ENCODE peak calls at places on chromosomes 4 and X, in six cellular contexts. A is endodermal cell; C is CD8-positive, alpha-beta memory T cell; S is CD4-positive, alpha-beta memory T cell; Z is cardiac muscle cell; Q is tibial artery. X is an unnamed sample.

GRCh38 chr4:130705023-130705422 is 1609.1 kb downstream of the C4orf33 start:
- DNase-seq in S (no peak), C (no peak), Z (no peak), Q (no peak), A (no peak), X (no peak)

GRCh38 chr4:88621763-88622327 is 29.6 kb downstream of the HERC3 start:
- DNase-seq in A (no peak), C (no peak), Z (no peak), Q (no peak), S (no peak), X (no peak)

GRCh38 chr4:151801547-151802516 is 41.0 kb upstream of the GATB start:
- DNase-seq in A (peak; percentile 87), C (peak; percentile 37), S (peak; percentile 48), Q (no peak), Z (peak; percentile 60), X (peak; percentile 58)

GRCh38 chr4:52574036-52574435 is 85.1 kb downstream of the USP46 start:
- DNase-seq in Q (no peak), Z (no peak), A (no peak), S (no peak), C (no peak), X (no peak)

GRCh38 chr4:122005064-122005755 is 53.4 kb upstream of the TRPC3 start:
- DNase-seq in Z (no peak), S (no peak), A (no peak), Q (no peak), C (no peak), X (no peak)

GRCh38 chr4:84579410-84579791 is 3.5 kb upstream of the CDS1 start:
- DNase-seq in S (no peak), Q (no peak), C (no peak), A (peak; percentile 84), Z (no peak), X (no peak)

GRCh38 chr4:41990383-41991111 is at the start of gene SLC30A9:
- DNase-seq in Q (peak; percentile 97), S (peak; percentile 93), Z (peak; percentile 95), A (peak; percentile 97), C (peak; percentile 89), X (peak; percentile 94)

GRCh38 chrX:24298191-24298590 is 15.7 kb downstream of the SUPT20HL2 start:
- DNase-seq in Q (no peak), Z (no peak), A (peak; percentile 52), S (no peak), C (no peak), X (no peak)

GRCh38 chrX:91434351-91435168 is at the start of gene PABPC5:
- DNase-seq in A (peak; percentile 95), C (no peak), Z (peak; percentile 76), Q (peak; percentile 91), S (no peak), X (no peak)

GRCh38 chrX:20529301-20529700 is 262.6 kb upstream of the RPS6KA3 start:
- DNase-seq in Q (no peak), Z (no peak), A (no peak), C (no peak), S (no peak), X (no peak)

GRCh38 chr4:2261110-2261852 is 628 bp downstream of the MXD4 start:
- DNase-seq in C (peak; percentile 48), A (peak; percentile 76), Z (peak; percentile 55), S (peak; percentile 56), Q (peak; percentile 79), X (peak; percentile 41)

GRCh38 chrX:30874851-30875250 is 14.2 kb downstream of the TAB3 start:
- DNase-seq in Q (no peak), C (no peak), A (no peak), S (no peak), Z (no peak), X (no peak)

GRCh38 chr4:3862640-3863420 is 96.6 kb downstream of the ADRA2C start:
- DNase-seq in A (peak; percentile 97), Q (no peak), S (no peak), Z (no peak), C (no peak), X (no peak)

GRCh38 chr4:180664766-180665368 is 1578.3 kb upstream of the TENM3 start:
- DNase-seq in A (peak; percentile 88), C (no peak), S (peak; percentile 20), Z (peak; percentile 91), Q (no peak), X (peak; percentile 40)

GRCh38 chr4:40918330-40918729 is 168.6 kb downstream of the NSUN7 start:
- DNase-seq in S (no peak), A (no peak), Z (peak; percentile 92), Q (peak; percentile 93), C (no peak), X (no peak)

GRCh38 chr4:56742080-56742871 is 61.2 kb upstream of the HOPX start:
- DNase-seq in C (no peak), S (no peak), Z (peak; percentile 34), Q (no peak), A (no peak), X (no peak)

GRCh38 chrX:10450959-10451355 is 169.4 kb downstream of the MID1 start:
- DNase-seq in A (no peak), C (no peak), S (no peak), Z (no peak), Q (no peak), X (no peak)

GRCh38 chr4:53596901-53597300 is 5.6 kb upstream of the LNX1 start:
- DNase-seq in S (no peak), Z (no peak), Q (no peak), C (no peak), A (no peak), X (no peak)

GRCh38 chr4:122689972-122690371 is 42.5 kb upstream of the BBS12 start:
- DNase-seq in Q (no peak), A (no peak), C (no peak), Z (no peak), S (no peak), X (no peak)

GRCh38 chrX:103726477-103726876 is 15.8 kb downstream of the TMEM31 start:
- DNase-seq in S (no peak), A (peak; percentile 58), Q (no peak), Z (no peak), C (no peak), X (no peak)

GRCh38 chrX:43846558-43846957 is 35.7 kb downstream of the MAOB start:
- DNase-seq in Z (no peak), Q (no peak), S (no peak), A (no peak), C (no peak), X (no peak)

GRCh38 chr4:183347586-183347985 is 25.4 kb upstream of the CLDN24 start:
- DNase-seq in C (no peak), S (no peak), Z (peak; percentile 51), Q (no peak), A (no peak), X (no peak)

GRCh38 chrX:331145-331771 is 12.7 kb upstream of the GTPBP6 start:
- DNase-seq in Q (peak; percentile 65), Z (peak; percentile 51), C (no peak), S (no peak), A (peak; percentile 79), X (no peak)

GRCh38 chr4:26821677-26822503 is 38.8 kb upstream of the STIM2 start:
- DNase-seq in S (no peak), Q (no peak), C (no peak), A (no peak), Z (no peak), X (no peak)

DNA sequence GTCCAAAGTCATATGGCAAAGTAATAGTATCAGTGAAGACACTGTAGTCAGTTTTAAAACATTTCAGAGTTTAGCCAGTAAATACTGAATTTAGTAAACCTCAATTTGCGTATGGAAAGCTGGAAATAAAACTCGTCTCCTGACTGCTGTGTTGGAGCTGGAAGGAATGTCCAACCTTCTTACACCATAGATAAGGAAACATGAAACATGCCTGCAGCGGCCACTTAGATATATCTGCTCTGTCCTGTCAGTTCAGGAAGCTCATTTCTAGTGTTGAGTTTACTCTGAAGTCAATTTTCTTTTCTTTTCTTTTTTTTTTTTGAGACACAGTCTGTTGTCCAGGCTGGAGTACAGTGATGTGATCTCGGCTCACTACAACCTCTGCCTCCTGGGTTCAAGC is 21.2 kb downstream of the ARHGAP10 start:
- DNase-seq in S (no peak), A (no peak), C (no peak), Z (peak; percentile 71), Q (no peak), X (no peak)
- H3K4me1 ChIP-seq in S (no peaks in the 10 kb centered on the region), A (no peaks in the 10 kb centered on the region), C (no peaks in the 10 kb centered on the region), Z (peaks cover 13% of the 10 kb centered on the region), Q (peaks cover 34% of the 10 kb centered on the region), X (no peaks in the 10 kb centered on the region)

DNA sequence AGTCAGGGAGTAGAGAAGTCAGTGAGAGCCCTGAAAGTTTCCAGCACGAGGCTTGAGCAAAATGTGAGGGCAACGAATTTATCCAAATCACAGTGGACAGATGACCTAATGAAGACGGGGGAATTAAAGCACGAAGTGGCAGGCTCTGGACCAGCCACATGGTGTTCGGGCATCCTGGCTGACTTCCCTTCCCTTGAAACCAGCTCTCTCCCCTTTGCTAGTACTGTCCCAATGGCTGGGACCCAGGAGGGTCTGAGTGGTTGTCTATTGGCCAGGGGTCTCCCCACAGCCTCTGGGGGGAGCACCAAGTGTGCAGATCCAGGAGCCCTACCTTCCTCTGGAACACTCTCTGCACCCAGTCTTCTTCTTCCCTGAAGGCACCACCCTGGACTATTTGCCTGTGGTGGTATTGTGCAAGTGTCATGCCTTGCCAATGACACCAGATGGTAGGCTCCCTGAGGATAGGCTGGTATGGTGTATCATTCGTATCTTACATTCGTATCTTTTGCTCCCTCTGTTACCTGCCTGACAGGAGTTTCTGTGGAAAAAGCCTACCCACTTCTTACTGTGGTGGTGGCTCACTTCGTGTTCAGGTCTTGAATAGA is 2.1 kb downstream of the APLN start:
- DNase-seq in Z (no peak), A (no peak), S (no peak), Q (no peak), C (no peak), X (no peak)
- H3K4me3 ChIP-seq in Z (no peak overlapping the region), A (no peak overlapping the region), S (no peak overlapping the region), Q (no peak overlapping the region), C (no peak overlapping the region), X (no peak overlapping the region)

GRCh38 chrX:15855562-15856256 is 1.1 kb upstream of the AP1S2 start:
- DNase-seq in S (no peak), C (no peak), A (no peak), Z (no peak), Q (no peak), X (no peak)

GRCh38 chrX:15853586-15854079 is 980 bp downstream of the AP1S2 start:
- DNase-seq in Z (peak; percentile 4), C (no peak), S (no peak), Q (no peak), A (peak; percentile 52), X (no peak)

GRCh38 chrX:15854712-15855561 is at the start of gene AP1S2:
- DNase-seq in C (peak; percentile 86), Q (peak; percentile 94), Z (peak; percentile 95), A (peak; percentile 99), S (peak; percentile 99), X (peak; percentile 99)

GRCh38 chrX:15854080-15854655 is 445 bp downstream of the AP1S2 start:
- DNase-seq in Q (peak; percentile 69), A (peak; percentile 85), Z (peak; percentile 9), S (no peak), C (no peak), X (peak; percentile 51)

DNA sequence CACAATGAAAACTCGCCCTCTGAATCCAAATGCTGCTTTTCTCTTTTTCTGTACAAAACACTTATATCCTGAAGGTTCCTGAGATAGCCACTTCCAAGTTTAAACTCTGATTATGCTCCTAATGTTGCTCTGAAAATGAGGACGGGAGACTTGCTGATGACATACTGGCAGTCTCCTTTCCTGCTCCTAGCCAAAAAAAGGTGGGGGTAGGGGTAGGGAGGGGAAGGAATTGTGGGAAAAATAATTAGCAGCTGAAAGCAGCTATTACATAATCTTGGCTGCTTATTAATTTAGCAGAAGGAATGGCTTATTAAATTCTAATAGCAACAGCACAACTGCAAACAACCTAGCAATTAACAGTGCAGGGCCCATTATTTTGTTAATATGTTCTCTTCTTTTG is 2.0 kb upstream of the AP1S2 start:
- DNase-seq in C (no peak), A (no peak), Z (no peak), S (no peak), Q (no peak), X (no peak)
- H3K27ac ChIP-seq in C (no peak overlapping the region), A (no peak overlapping the region), Z (no peak overlapping the region), S (no peak overlapping the region), Q (no peak overlapping the region), X (no peak overlapping the region)

GRCh38 chr4:107839166-107839565 is 14.4 kb downstream of the SGMS2 start:
- DNase-seq in A (no peak), Q (no peak), Z (no peak), C (no peak), S (no peak), X (no peak)
- H3K4me1 ChIP-seq in A (no peaks in the 10 kb centered on the region), Q (no peaks in the 10 kb centered on the region), Z (no peaks in the 10 kb centered on the region), C (no peaks in the 10 kb centered on the region), S (no peaks in the 10 kb centered on the region), X (no peaks in the 10 kb centered on the region)